ENCODE peak calls at places on chromosome 11, in five cellular contexts. K is ovary, C is adrenal gland, B is fibroblast of lung, L is IMR-90. Y is an unnamed sample.

GRCh38 chr11:6297831-6298230 is 22.5 kb downstream of the CAVIN3 start:
- DNase-seq in B (no peak), C (no peak), K (no peak), L (no peak), Y (peak; percentile 25)

GRCh38 chr11:69730500-69730899 is 26.7 kb upstream of the FGF19 start:
- DNase-seq in B (no peak), C (no peak), K (no peak), L (no peak), Y (no peak)

GRCh38 chr11:103648670-103649400 is 387.6 kb upstream of the DDI1 start:
- DNase-seq in B (peak; percentile 88), K (no peak), C (no peak), L (peak; percentile 26), Y (peak; percentile 69)

GRCh38 chr11:19931141-19931767 is 218.6 kb downstream of the NAV2 start:
- DNase-seq in K (peak; percentile 42), L (no peak), C (no peak), B (peak; percentile 45), Y (no peak)

GRCh38 chr11:70666336-70666735 is 268.0 kb downstream of the CTTN start:
- DNase-seq in K (no peak), L (no peak), B (no peak), C (no peak), Y (no peak)

GRCh38 chr11:31487848-31488247 is 21.6 kb downstream of the IMMP1L start:
- DNase-seq in B (peak; percentile 66), L (peak; percentile 73), K (no peak), C (no peak), Y (peak; percentile 83)

GRCh38 chr11:70739811-70740474 is 341.6 kb downstream of the CTTN start:
- DNase-seq in B (no peak), L (no peak), C (no peak), K (no peak), Y (no peak)

GRCh38 chr11:429391-429790 is 12.4 kb downstream of the ANO9 start:
- DNase-seq in B (no peak), K (no peak), L (no peak), C (no peak), Y (no peak)

GRCh38 chr11:84390441-84391078 is 1104.4 kb upstream of the CCDC90B start:
- DNase-seq in K (no peak), C (no peak), L (no peak), B (peak; percentile 25), Y (no peak)

GRCh38 chr11:116219171-116219635 is 553.6 kb downstream of the BUD13 start:
- DNase-seq in L (no peak), C (no peak), K (no peak), B (peak; percentile 31), Y (no peak)

GRCh38 chr11:74443071-74443864 is 24.1 kb downstream of the KCNE3 start:
- DNase-seq in K (no peak), B (peak; percentile 45), C (no peak), L (peak; percentile 11), Y (peak; percentile 26)

DNA sequence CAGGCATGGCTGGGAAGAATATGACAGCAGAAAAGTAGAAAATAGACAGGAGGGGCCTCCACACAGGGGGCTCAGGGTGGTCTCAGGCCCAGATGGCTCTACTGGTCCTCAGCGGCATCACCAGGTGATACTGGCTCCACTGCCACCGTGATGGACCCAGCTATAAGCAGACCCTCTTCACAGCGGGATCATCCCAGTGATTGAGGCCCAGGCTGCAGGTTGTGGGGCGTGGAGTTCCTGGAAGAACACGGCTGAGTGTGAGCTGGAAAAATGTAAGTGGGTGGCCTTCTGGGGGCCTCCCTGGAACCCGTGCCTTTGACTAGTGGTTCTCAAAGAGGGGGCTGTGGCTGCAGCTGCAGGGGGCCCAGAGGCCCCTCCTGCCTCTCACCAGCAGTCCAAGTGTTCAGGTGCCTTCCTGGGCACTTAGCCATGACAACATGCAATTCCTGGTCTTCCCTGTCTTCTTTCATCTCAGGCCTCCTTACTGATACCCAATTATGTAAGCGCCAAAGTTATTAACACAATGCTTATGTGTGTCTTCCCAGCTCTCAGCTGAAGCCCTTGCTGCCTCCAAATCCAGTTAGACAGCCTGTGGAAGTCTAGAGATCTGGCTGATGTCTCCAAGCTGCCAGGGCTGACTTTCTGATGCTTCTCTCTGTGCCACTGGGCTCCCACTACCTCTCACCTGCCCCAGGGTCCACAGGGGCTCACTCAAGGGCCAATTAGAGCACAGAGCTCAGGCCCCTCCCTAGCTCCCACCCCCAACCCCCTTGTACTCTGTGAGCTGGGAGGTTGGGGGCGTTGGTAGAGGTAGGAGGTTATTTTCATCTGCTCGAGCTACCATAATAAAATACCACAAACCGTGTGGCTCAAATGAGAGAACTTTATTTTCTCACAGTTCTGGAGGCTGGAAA is 110.1 kb upstream of the LMO1 start:
- DNase-seq in C (no peak), L (no peak), K (no peak), B (no peak), Y (no peak)
- TF ChIP-seq CTCF in C (no peak), L (no peak), K (no peak), B (no peak), Y (no peak)

DNA sequence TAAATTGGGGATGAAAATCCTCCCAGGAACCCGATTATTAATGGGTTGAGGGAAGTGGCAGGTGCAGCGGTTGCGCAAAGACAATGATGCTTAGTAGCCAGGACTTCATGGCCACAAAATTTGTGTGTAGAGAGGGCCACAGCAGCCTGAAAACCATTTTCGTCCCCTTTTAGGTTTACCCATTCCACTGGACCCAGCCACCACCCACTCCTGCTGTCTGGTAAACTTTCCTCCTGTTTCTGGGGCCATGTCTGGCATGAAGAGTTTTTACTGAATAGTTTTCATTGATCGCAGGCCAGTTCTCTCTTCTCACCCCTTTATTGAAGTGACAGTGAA is 69.5 kb upstream of the SYT13 start:
- DNase-seq in B (no peak), C (no peak), L (no peak), K (no peak), Y (no peak)
- H3K4me3 ChIP-seq in B (peak overlapping the region; percentile 72), C (no peak overlapping the region), L (peak overlapping the region; percentile 34), K (peak overlapping the region; percentile 46), Y (peak overlapping the region; percentile 46)

DNA sequence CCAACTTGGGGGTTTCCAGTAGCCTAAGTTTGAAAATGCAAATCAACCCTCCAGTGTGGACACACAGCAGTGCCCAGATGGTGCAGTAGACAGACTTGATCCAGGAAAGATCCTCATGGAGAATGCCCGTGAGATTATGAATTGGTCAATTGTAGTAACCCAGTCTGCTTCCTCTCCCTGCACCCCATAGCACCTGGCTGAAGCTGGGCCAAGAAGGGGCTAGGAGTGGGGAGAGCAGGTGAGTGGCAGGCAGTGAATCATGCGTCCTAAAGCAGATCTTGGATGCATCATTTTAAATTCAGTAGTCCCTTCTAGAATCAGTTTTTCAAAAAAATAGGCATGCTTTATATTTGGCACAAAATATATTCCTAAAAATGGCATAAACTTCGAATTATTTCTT is 52.2 kb downstream of the CYB5R2 start:
- DNase-seq in L (no peak), K (no peak), B (no peak), C (no peak), Y (no peak)
- TF ChIP-seq CTCF in L (no peak), K (no peak), B (no peak), C (no peak), Y (no peak)

GRCh38 chr11:65555693-65556231 is 2.4 kb downstream of the LTBP3 start:
- DNase-seq in K (no peak), B (peak; percentile 90), L (peak; percentile 88), C (peak; percentile 92), Y (peak; percentile 82)

GRCh38 chr11:65554842-65555395 is 3.2 kb downstream of the LTBP3 start:
- DNase-seq in C (no peak), L (no peak), K (no peak), B (no peak), Y (no peak)

GRCh38 chr11:65558002-65558784 is at the start of gene LTBP3:
- DNase-seq in L (peak; percentile 71), C (peak; percentile 83), K (peak; percentile 85), B (peak; percentile 82), Y (peak; percentile 79)

GRCh38 chr11:65557280-65558001 is 718 bp downstream of the LTBP3 start:
- DNase-seq in L (no peak), K (peak; percentile 54), B (no peak), C (no peak), Y (no peak)

GRCh38 chr11:65556470-65557279 is 1.5 kb downstream of the LTBP3 start:
- DNase-seq in C (no peak), K (no peak), L (no peak), B (no peak), Y (no peak)
- H3K4me3 ChIP-seq in C (no peak overlapping the region), K (peak overlapping the region; percentile 55), L (peak overlapping the region; percentile 74), B (peak overlapping the region; percentile 67), Y (peak overlapping the region; percentile 58)

GRCh38 chr11:38411149-38411548 is 1813.1 kb upstream of the RAG2 start:
- DNase-seq in K (no peak), B (no peak), C (no peak), L (no peak), Y (no peak)
- TF ChIP-seq CTCF in K (no peak), B (no peak), C (no peak), L (no peak), Y (peak; percentile 26)

GRCh38 chr11:126414615-126415014 is 59.1 kb downstream of the ST3GAL4 start:
- DNase-seq in C (no peak), B (no peak), K (no peak), L (no peak), Y (no peak)
- H3K4me3 ChIP-seq in C (no peak overlapping the region), B (no peak overlapping the region), K (no peak overlapping the region), L (no peak overlapping the region), Y (no peak overlapping the region)

DNA sequence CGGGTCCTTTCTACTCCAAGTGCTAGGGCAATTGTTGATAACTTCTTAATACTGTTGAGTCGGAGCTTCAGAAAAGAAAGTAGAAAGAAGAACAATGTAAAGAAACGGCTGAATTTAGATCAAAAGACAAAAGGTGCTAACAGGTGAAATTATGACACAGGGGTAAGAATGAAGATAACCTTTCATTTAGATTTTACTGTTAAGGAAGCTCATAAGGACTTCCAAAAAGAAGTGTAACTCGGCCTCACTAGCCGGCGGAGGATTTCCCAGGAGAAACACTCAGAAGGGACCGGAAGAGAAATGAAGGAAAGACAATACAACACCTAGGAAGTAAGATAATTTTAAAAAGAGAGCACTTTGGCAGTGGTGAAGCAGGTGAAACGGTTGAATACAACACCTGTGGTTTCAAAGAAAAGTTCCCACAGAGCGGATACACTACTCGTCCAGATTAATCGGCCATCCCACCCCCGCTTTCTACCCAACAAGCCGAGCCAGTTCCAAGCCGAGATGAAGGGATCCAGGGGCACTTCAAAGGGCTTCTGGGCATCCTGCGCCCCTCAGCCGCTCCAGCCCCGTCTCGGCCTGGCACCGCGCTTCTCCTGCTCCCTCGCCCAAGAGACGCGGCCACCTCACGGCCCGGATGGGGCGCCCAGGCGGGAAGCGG is 737 bp downstream of the PPP2R1B start:
- DNase-seq in C (no peak), K (no peak), B (peak; percentile 4), L (no peak), Y (no peak)
- TF ChIP-seq CTCF in C (no peak), K (no peak), B (no peak), L (no peak), Y (no peak)

Y was measured in cardiac fibroblast.